ENCODE peak calls at places on chromosomes 7 and 10, in four cellular contexts. S is HCT116, Y is GM12878, C is OCI-LY7. V is an unnamed sample.

GRCh38 chr7:131945948-131946525 is 389.6 kb upstream of the PODXL start:
- DNase-seq in S (no peak), C (no peak), Y (no peak), V (no peak)

GRCh38 chr10:122591736-122592135 is 31.2 kb downstream of the DMBT1 start:
- DNase-seq in S (no peak), C (no peak), Y (no peak), V (no peak)

GRCh38 chr10:10818082-10818481 is 199.6 kb upstream of the CELF2 start:
- DNase-seq in C (no peak), Y (no peak), S (no peak), V (no peak)

GRCh38 chr7:6590645-6591110 is 857 bp downstream of the INTS15 start:
- DNase-seq in S (no peak), C (no peak), Y (no peak), V (peak; percentile 15)

GRCh38 chr7:130893441-130893894 is 159.5 kb upstream of the KLF14 start:
- DNase-seq in C (no peak), Y (no peak), S (no peak), V (no peak)

GRCh38 chr7:112185005-112185834 is 21.0 kb downstream of the DOCK4 start:
- DNase-seq in C (no peak), Y (no peak), S (no peak), V (no peak)

GRCh38 chr7:73451780-73452398 is 18.3 kb downstream of the FZD9 start:
- DNase-seq in S (peak; percentile 39), C (peak; percentile 62), Y (peak; percentile 9), V (peak; percentile 40)

GRCh38 chr10:50470345-50470744 is 153.4 kb downstream of the SGMS1 start:
- DNase-seq in Y (no peak), C (no peak), S (no peak), V (no peak)

GRCh38 chr10:59234194-59234593 is 57.8 kb downstream of the PHYHIPL start:
- DNase-seq in S (no peak), C (no peak), Y (no peak), V (no peak)

GRCh38 chr7:156547884-156548561 is 92.6 kb upstream of the RNF32 start:
- DNase-seq in C (no peak), S (no peak), Y (peak; percentile 42), V (peak; percentile 12)

GRCh38 chr7:94055963-94056362 is 51.8 kb upstream of the BET1 start:
- DNase-seq in S (no peak), Y (no peak), C (no peak), V (no peak)

GRCh38 chr10:119281581-119282071 is 74.3 kb downstream of the GRK5 start:
- DNase-seq in C (no peak), S (no peak), Y (no peak), V (no peak)

GRCh38 chr7:7911339-7911738 is 57.3 kb upstream of the GLCCI1 start:
- DNase-seq in C (no peak), S (no peak), Y (no peak), V (no peak)

GRCh38 chr10:119209736-119210355 is 2.5 kb downstream of the GRK5 start:
- DNase-seq in Y (no peak), C (no peak), S (no peak), V (no peak)

GRCh38 chr10:11793762-11794479 is 29.2 kb upstream of the PROSER2 start:
- DNase-seq in S (peak; percentile 86), Y (no peak), C (no peak), V (no peak)

GRCh38 chr10:127386606-127387327 is 162.3 kb upstream of the NPS start:
- DNase-seq in Y (no peak), C (no peak), S (no peak), V (no peak)

GRCh38 chr10:370222-370825 is 235.1 kb downstream of the ZMYND11 start:
- DNase-seq in S (no peak), C (no peak), Y (no peak), V (no peak)

GRCh38 chr10:113915540-113915939 is 61.1 kb downstream of the NHLRC2 start:
- DNase-seq in S (no peak), C (no peak), Y (no peak), V (no peak)
- H3K27ac ChIP-seq in S (no peak overlapping the region), C (no peak overlapping the region), Y (no peak overlapping the region), V (no peak overlapping the region)

GRCh38 chr7:158431055-158431940 is 156.3 kb downstream of the PTPRN2 start:
- DNase-seq in S (no peak), C (no peak), Y (no peak), V (no peak)
- H3K4me2 ChIP-seq in S (peak overlapping the region; percentile 77), C (no peak overlapping the region), Y (no peak overlapping the region), V (peak overlapping the region; percentile 40)

DNA sequence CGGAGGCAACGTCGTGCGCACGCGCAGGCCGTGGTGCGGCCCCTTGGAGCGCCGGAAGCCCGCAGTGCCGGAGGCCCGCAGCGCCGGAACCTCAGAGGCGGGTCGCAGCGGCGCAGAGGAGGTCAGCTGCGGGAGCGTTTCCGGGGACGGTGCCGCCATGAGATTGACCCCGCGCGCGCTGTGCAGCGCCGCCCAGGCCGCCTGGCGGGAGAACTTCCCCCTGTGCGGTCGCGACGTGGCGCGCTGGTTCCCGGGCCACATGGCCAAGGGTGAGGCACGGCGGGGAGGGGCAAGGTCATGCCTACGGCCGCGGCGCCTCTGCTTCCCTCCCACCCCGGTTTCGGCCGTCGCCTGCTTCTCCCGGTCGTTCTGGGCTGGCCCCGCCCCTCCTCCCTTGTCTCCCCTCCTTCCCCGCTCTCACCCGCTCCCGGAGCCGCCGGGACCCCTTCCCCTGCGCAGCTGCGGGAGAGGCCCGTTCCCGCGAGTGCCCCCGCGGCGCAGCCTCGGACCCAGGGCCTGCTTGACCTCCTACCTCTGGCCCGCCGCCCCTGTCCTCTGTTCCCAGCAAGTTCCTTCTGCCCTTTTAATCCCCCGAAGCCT is at the start of gene MTG1:
- DNase-seq in S (peak; percentile 70), C (peak; percentile 97), Y (peak; percentile 65), V (peak; percentile 95)
- TF ChIP-seq CTCF in S (no peak), C (no peak), Y (peak; percentile 16), V (peak; percentile 3)

GRCh38 chr7:33905389-33906032 is at the start of gene BMPER:
- DNase-seq in C (no peak), S (no peak), Y (no peak), V (no peak)
- H3K27ac ChIP-seq in C (no peak within 1 kb of the TSS), S (no peak within 1 kb of the TSS), Y (no peak within 1 kb of the TSS), V (no peak within 1 kb of the TSS)

GRCh38 chr7:28083159-28083997 is 97.2 kb downstream of the JAZF1 start:
- DNase-seq in Y (no peak), C (no peak), S (no peak), V (no peak)

GRCh38 chr7:28081016-28081415 is 99.6 kb downstream of the JAZF1 start:
- DNase-seq in C (no peak), Y (no peak), S (no peak), V (no peak)

GRCh38 chr7:28082071-28082470 is 98.5 kb downstream of the JAZF1 start:
- DNase-seq in Y (no peak), C (no peak), S (no peak), V (no peak)

GRCh38 chr7:28086198-28086597 is 94.4 kb downstream of the JAZF1 start:
- DNase-seq in S (no peak), C (peak; percentile 31), Y (no peak), V (no peak)

DNA sequence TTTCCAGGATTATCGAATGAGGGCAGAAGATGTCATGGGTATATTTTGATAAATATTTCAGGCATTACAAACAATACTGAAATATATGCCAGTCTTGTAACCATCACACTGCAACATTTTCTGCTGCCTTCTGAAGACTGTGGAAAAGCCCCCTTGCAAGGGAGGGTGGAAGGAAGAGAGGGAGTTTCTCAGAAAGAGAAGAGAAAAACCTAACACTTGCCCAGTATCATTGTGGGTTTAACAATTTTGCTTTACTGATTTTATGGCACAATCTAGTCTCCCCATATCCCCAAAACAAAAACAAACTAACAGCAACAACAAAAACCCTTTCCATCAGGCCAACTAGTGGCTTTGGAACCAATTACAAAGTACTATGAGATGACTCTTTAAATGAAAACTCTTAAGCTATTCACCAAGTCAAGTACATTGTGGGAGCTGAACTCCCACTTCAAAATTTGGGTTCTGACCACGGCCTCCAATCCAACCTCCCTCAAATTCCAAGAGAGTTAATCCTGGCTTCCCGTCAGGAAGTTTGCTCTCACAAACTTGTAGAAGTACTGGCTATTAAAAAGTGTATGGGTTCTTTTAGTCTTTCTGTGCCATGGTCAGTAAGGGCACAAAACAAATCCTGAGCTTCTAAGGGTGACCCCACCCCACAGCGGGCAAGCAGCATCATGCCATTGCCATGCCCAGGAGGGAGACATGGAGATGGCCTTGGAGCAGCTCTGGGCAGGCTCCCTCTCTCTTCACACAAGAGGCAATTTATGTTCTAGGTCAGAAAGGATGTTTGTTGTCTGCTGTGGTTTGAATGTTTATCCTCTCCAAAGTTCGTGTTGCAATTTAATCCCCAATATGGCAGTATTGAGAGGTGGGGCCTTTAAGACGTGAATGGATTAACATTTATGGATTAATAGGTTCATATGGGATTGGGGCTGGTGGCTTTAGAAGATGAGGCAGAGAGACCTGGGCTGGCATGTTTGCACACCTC is 96.3 kb downstream of the JAZF1 start:
- DNase-seq in S (no peak), Y (no peak), C (no peak), V (no peak)
- H3K4me2 ChIP-seq in S (no peak overlapping the region), Y (no peak overlapping the region), C (no peak overlapping the region), V (no peak overlapping the region)

GRCh38 chr7:101303102-101303701 is 18.4 kb downstream of the IFT22 start:
- DNase-seq in Y (no peak), S (no peak), C (no peak), V (no peak)

GRCh38 chr7:101306307-101306706 is 15.3 kb downstream of the IFT22 start:
- DNase-seq in Y (no peak), C (no peak), S (no peak), V (no peak)

GRCh38 chr7:101302641-101303101 is 18.9 kb downstream of the IFT22 start:
- DNase-seq in Y (no peak), C (no peak), S (no peak), V (no peak)

GRCh38 chr7:101308245-101309085 is 13.1 kb downstream of the IFT22 start:
- DNase-seq in C (no peak), S (no peak), Y (no peak), V (no peak)
- TF ChIP-seq CTCF in C (no peak), S (no peak), Y (no peak), V (no peak)

DNA sequence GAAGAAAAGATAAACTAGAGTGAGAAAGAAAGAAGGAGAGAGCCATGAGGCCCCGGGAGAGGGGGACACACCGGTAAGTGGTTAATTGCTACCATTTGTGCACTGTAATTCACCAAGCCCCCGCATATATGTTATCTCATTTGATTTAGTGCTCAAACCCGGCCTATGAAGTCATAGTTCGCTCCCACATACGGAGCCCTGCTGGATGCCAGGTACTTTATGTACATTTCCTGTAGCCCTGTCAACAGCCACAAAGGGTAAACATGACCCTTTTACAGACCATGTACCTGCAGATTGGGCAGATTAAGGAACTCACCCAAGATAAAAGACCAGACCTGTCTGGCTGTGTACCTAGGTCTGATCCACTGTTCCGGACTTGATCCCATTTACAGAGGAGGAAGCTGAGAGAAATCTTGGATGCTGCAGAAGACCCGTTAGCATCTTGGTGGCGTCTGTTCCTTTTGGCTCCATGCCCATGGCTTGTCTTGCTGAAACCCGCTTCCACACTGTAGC is 32.2 kb downstream of the FAM241B start:
- DNase-seq in S (no peak), Y (no peak), C (no peak), V (no peak)
- H3K27ac ChIP-seq in S (no peak overlapping the region), Y (no peak overlapping the region), C (no peak overlapping the region), V (no peak overlapping the region)

GRCh38 chr7:30844483-30844874 is 67.2 kb upstream of the AQP1 start:
- DNase-seq in S (no peak), Y (no peak), C (no peak), V (no peak)
- H3K4me2 ChIP-seq in S (no peak overlapping the region), Y (no peak overlapping the region), C (no peak overlapping the region), V (no peak overlapping the region)

GRCh38 chr7:50479743-50480517 is 29.8 kb upstream of the FIGNL1 start:
- DNase-seq in C (no peak), S (no peak), Y (no peak), V (no peak)
- TF ChIP-seq CTCF in C (no peak), S (no peak), Y (no peak), V (no peak)

V was measured in DND-41.